ENCODE peak calls at places on chromosomes 6 and 20, in eight cellular contexts. One of them, this sample, is unnamed.

GRCh38 chr6:83221302-83221701 is 28.1 kb downstream of the RWDD2A start:
- DNase-seq in dorsolateral prefrontal cortex: no peak
- DNase-seq in ELF-1: peak
- DNase-seq in M059J: no peak
- DNase-seq in activated CD4-positive, alpha-beta T cell treated with anti-CD3 and anti-CD28 coated beads, Interleukin-2, amount 50 U/mL, for 48 hours: no peak
- DNase-seq in CD14-positive monocyte: no peak
- DNase-seq in T-helper 1 cell: no peak
- DNase-seq in lower leg skin: no peak
- DNase-seq in this sample: no peak

GRCh38 chr20:53748176-53748575 is 154.5 kb upstream of the ZNF217 start:
- DNase-seq in dorsolateral prefrontal cortex: no peak
- DNase-seq in ELF-1: peak
- DNase-seq in M059J: no peak
- DNase-seq in activated CD4-positive, alpha-beta T cell treated with anti-CD3 and anti-CD28 coated beads, Interleukin-2, amount 50 U/mL, for 48 hours: no peak
- DNase-seq in CD14-positive monocyte: no peak
- DNase-seq in T-helper 1 cell: no peak
- DNase-seq in lower leg skin: no peak
- DNase-seq in this sample: peak

GRCh38 chr20:54048489-54048888 is 21.9 kb downstream of the BCAS1 start:
- DNase-seq in dorsolateral prefrontal cortex: no peak
- DNase-seq in ELF-1: no peak
- DNase-seq in M059J: peak
- DNase-seq in activated CD4-positive, alpha-beta T cell treated with anti-CD3 and anti-CD28 coated beads, Interleukin-2, amount 50 U/mL, for 48 hours: no peak
- DNase-seq in CD14-positive monocyte: no peak
- DNase-seq in T-helper 1 cell: no peak
- DNase-seq in lower leg skin: no peak
- DNase-seq in this sample: no peak

GRCh38 chr6:20708367-20709124 is 174.3 kb downstream of the CDKAL1 start:
- DNase-seq in dorsolateral prefrontal cortex: no peak
- DNase-seq in ELF-1: no peak
- DNase-seq in M059J: peak
- DNase-seq in activated CD4-positive, alpha-beta T cell treated with anti-CD3 and anti-CD28 coated beads, Interleukin-2, amount 50 U/mL, for 48 hours: peak
- DNase-seq in CD14-positive monocyte: no peak
- DNase-seq in T-helper 1 cell: no peak
- DNase-seq in lower leg skin: no peak
- DNase-seq in this sample: peak

GRCh38 chr6:165010556-165011535 is 298.6 kb downstream of the C6orf118 start:
- DNase-seq in dorsolateral prefrontal cortex: no peak
- DNase-seq in ELF-1: peak
- DNase-seq in M059J: peak
- DNase-seq in activated CD4-positive, alpha-beta T cell treated with anti-CD3 and anti-CD28 coated beads, Interleukin-2, amount 50 U/mL, for 48 hours: no peak
- DNase-seq in CD14-positive monocyte: no peak
- DNase-seq in T-helper 1 cell: no peak
- DNase-seq in lower leg skin: no peak
- DNase-seq in this sample: peak

GRCh38 chr6:25788305-25788922 is 33.9 kb downstream of the SLC17A4 start:
- DNase-seq in dorsolateral prefrontal cortex: no peak
- DNase-seq in ELF-1: peak
- DNase-seq in M059J: peak
- DNase-seq in activated CD4-positive, alpha-beta T cell treated with anti-CD3 and anti-CD28 coated beads, Interleukin-2, amount 50 U/mL, for 48 hours: peak
- DNase-seq in CD14-positive monocyte: no peak
- DNase-seq in T-helper 1 cell: peak
- DNase-seq in lower leg skin: no peak
- DNase-seq in this sample: peak

GRCh38 chr6:132131777-132132176 is 180.6 kb upstream of the CCN2 start:
- DNase-seq in dorsolateral prefrontal cortex: no peak
- DNase-seq in ELF-1: peak
- DNase-seq in M059J: peak
- DNase-seq in activated CD4-positive, alpha-beta T cell treated with anti-CD3 and anti-CD28 coated beads, Interleukin-2, amount 50 U/mL, for 48 hours: no peak
- DNase-seq in CD14-positive monocyte: no peak
- DNase-seq in T-helper 1 cell: no peak
- DNase-seq in lower leg skin: no peak
- DNase-seq in this sample: peak

GRCh38 chr20:37943033-37943432 is 40.1 kb downstream of the VSTM2L start:
- DNase-seq in dorsolateral prefrontal cortex: no peak
- DNase-seq in ELF-1: no peak
- DNase-seq in M059J: peak
- DNase-seq in activated CD4-positive, alpha-beta T cell treated with anti-CD3 and anti-CD28 coated beads, Interleukin-2, amount 50 U/mL, for 48 hours: no peak
- DNase-seq in CD14-positive monocyte: no peak
- DNase-seq in T-helper 1 cell: no peak
- DNase-seq in lower leg skin: peak
- DNase-seq in this sample: no peak

GRCh38 chr6:20978176-20978614 is 443.9 kb downstream of the CDKAL1 start:
- DNase-seq in dorsolateral prefrontal cortex: no peak
- DNase-seq in ELF-1: no peak
- DNase-seq in M059J: no peak
- DNase-seq in activated CD4-positive, alpha-beta T cell treated with anti-CD3 and anti-CD28 coated beads, Interleukin-2, amount 50 U/mL, for 48 hours: peak
- DNase-seq in CD14-positive monocyte: no peak
- DNase-seq in T-helper 1 cell: no peak
- DNase-seq in lower leg skin: no peak
- DNase-seq in this sample: no peak

GRCh38 chr6:4707011-4707410 is 69.2 kb upstream of the CDYL start:
- DNase-seq in dorsolateral prefrontal cortex: no peak
- DNase-seq in ELF-1: no peak
- DNase-seq in M059J: peak
- DNase-seq in activated CD4-positive, alpha-beta T cell treated with anti-CD3 and anti-CD28 coated beads, Interleukin-2, amount 50 U/mL, for 48 hours: no peak
- DNase-seq in CD14-positive monocyte: no peak
- DNase-seq in T-helper 1 cell: no peak
- DNase-seq in lower leg skin: no peak
- DNase-seq in this sample: peak

GRCh38 chr20:11352041-11352440 is 565.7 kb upstream of the BTBD3 start:
- DNase-seq in dorsolateral prefrontal cortex: no peak
- DNase-seq in ELF-1: no peak
- DNase-seq in M059J: no peak
- DNase-seq in activated CD4-positive, alpha-beta T cell treated with anti-CD3 and anti-CD28 coated beads, Interleukin-2, amount 50 U/mL, for 48 hours: no peak
- DNase-seq in CD14-positive monocyte: no peak
- DNase-seq in T-helper 1 cell: no peak
- DNase-seq in lower leg skin: no peak
- DNase-seq in this sample: no peak

GRCh38 chr6:1575213-1576041 is 34.3 kb upstream of the FOXC1 start:
- DNase-seq in dorsolateral prefrontal cortex: peak
- DNase-seq in ELF-1: peak
- DNase-seq in M059J: peak
- DNase-seq in activated CD4-positive, alpha-beta T cell treated with anti-CD3 and anti-CD28 coated beads, Interleukin-2, amount 50 U/mL, for 48 hours: no peak
- DNase-seq in CD14-positive monocyte: no peak
- DNase-seq in T-helper 1 cell: no peak
- DNase-seq in lower leg skin: no peak
- DNase-seq in this sample: no peak

GRCh38 chr6:160137130-160137988 is 15.7 kb downstream of the SLC22A1 start:
- DNase-seq in dorsolateral prefrontal cortex: no peak
- DNase-seq in ELF-1: no peak
- DNase-seq in M059J: no peak
- DNase-seq in activated CD4-positive, alpha-beta T cell treated with anti-CD3 and anti-CD28 coated beads, Interleukin-2, amount 50 U/mL, for 48 hours: no peak
- DNase-seq in CD14-positive monocyte: no peak
- DNase-seq in T-helper 1 cell: no peak
- DNase-seq in lower leg skin: peak
- DNase-seq in this sample: no peak

GRCh38 chr6:151143806-151144205 is 96.0 kb upstream of the AKAP12 start:
- DNase-seq in dorsolateral prefrontal cortex: peak
- DNase-seq in ELF-1: no peak
- DNase-seq in M059J: no peak
- DNase-seq in activated CD4-positive, alpha-beta T cell treated with anti-CD3 and anti-CD28 coated beads, Interleukin-2, amount 50 U/mL, for 48 hours: no peak
- DNase-seq in CD14-positive monocyte: no peak
- DNase-seq in T-helper 1 cell: no peak
- DNase-seq in lower leg skin: no peak
- DNase-seq in this sample: no peak

GRCh38 chr6:113500221-113500620 is 356.9 kb upstream of the MARCKS start:
- DNase-seq in dorsolateral prefrontal cortex: no peak
- DNase-seq in ELF-1: no peak
- DNase-seq in M059J: peak
- DNase-seq in activated CD4-positive, alpha-beta T cell treated with anti-CD3 and anti-CD28 coated beads, Interleukin-2, amount 50 U/mL, for 48 hours: no peak
- DNase-seq in CD14-positive monocyte: no peak
- DNase-seq in T-helper 1 cell: no peak
- DNase-seq in lower leg skin: no peak
- DNase-seq in this sample: peak

GRCh38 chr20:64064145-64064698 is 1.2 kb downstream of the TCEA2 start:
- DNase-seq in dorsolateral prefrontal cortex: no peak
- DNase-seq in ELF-1: no peak
- DNase-seq in M059J: peak
- DNase-seq in activated CD4-positive, alpha-beta T cell treated with anti-CD3 and anti-CD28 coated beads, Interleukin-2, amount 50 U/mL, for 48 hours: no peak
- DNase-seq in CD14-positive monocyte: no peak
- DNase-seq in T-helper 1 cell: no peak
- DNase-seq in lower leg skin: no peak
- DNase-seq in this sample: peak

GRCh38 chr6:137967689-137968467 is 100.8 kb downstream of the TNFAIP3 start:
- DNase-seq in dorsolateral prefrontal cortex: no peak
- DNase-seq in ELF-1: no peak
- DNase-seq in M059J: peak
- DNase-seq in activated CD4-positive, alpha-beta T cell treated with anti-CD3 and anti-CD28 coated beads, Interleukin-2, amount 50 U/mL, for 48 hours: no peak
- DNase-seq in CD14-positive monocyte: no peak
- DNase-seq in T-helper 1 cell: no peak
- DNase-seq in lower leg skin: no peak
- DNase-seq in this sample: no peak

GRCh38 chr6:37617073-37617472 is 80.6 kb downstream of the MDGA1 start:
- DNase-seq in dorsolateral prefrontal cortex: no peak
- DNase-seq in ELF-1: no peak
- DNase-seq in M059J: no peak
- DNase-seq in activated CD4-positive, alpha-beta T cell treated with anti-CD3 and anti-CD28 coated beads, Interleukin-2, amount 50 U/mL, for 48 hours: no peak
- DNase-seq in CD14-positive monocyte: no peak
- DNase-seq in T-helper 1 cell: no peak
- DNase-seq in lower leg skin: no peak
- DNase-seq in this sample: no peak

GRCh38 chr20:34579191-34579661 is 20.7 kb downstream of the MAP1LC3A start:
- DNase-seq in dorsolateral prefrontal cortex: peak
- DNase-seq in ELF-1: no peak
- DNase-seq in M059J: peak
- DNase-seq in activated CD4-positive, alpha-beta T cell treated with anti-CD3 and anti-CD28 coated beads, Interleukin-2, amount 50 U/mL, for 48 hours: no peak
- DNase-seq in CD14-positive monocyte: no peak
- DNase-seq in T-helper 1 cell: no peak
- DNase-seq in lower leg skin: peak
- DNase-seq in this sample: peak

GRCh38 chr6:21537660-21538059 is 55.9 kb upstream of the SOX4 start:
- DNase-seq in dorsolateral prefrontal cortex: no peak
- DNase-seq in ELF-1: no peak
- DNase-seq in M059J: no peak
- DNase-seq in activated CD4-positive, alpha-beta T cell treated with anti-CD3 and anti-CD28 coated beads, Interleukin-2, amount 50 U/mL, for 48 hours: no peak
- DNase-seq in CD14-positive monocyte: no peak
- DNase-seq in T-helper 1 cell: no peak
- DNase-seq in lower leg skin: no peak
- DNase-seq in this sample: no peak